ENCODE peak calls at places on chromosomes 1 and 21, in six cellular contexts. A, N, T, L, E and Z are unnamed samples.

GRCh38 chr1:47184090-47184735 is 5.6 kb downstream of the PDZK1IP1 start:
- DNase-seq in N (no peak), T (no peak), A (no peak), L (no peak), E (no peak), Z (no peak)

GRCh38 chr1:233617025-233617424 is 3.1 kb downstream of the KCNK1 start:
- DNase-seq in A (no peak), T (no peak), L (no peak), N (no peak), E (no peak), Z (no peak)

GRCh38 chr1:47434051-47434842 is 3.6 kb upstream of the FOXD2 start:
- DNase-seq in T (peak; percentile 77), A (no peak), L (no peak), E (no peak), N (no peak), Z (no peak)

GRCh38 chr1:19619697-19620384 is 24.3 kb upstream of the NBL1 start:
- DNase-seq in N (no peak), A (no peak), L (no peak), T (no peak), E (no peak), Z (peak; percentile 49)

GRCh38 chr1:6459850-6460265 is 6.1 kb downstream of the TNFRSF25 start:
- DNase-seq in A (no peak), L (peak; percentile 70), T (no peak), E (no peak), N (peak; percentile 54), Z (peak; percentile 50)

GRCh38 chr1:240602189-240602588 is 9.8 kb downstream of the GREM2 start:
- DNase-seq in A (no peak), E (no peak), N (no peak), L (no peak), T (peak; percentile 20), Z (no peak)

GRCh38 chr1:179447489-179447888 is 81.7 kb downstream of the AXDND1 start:
- DNase-seq in T (peak; percentile 6), L (no peak), N (no peak), E (peak; percentile 14), A (peak; percentile 30), Z (peak; percentile 40)

GRCh38 chr1:29179641-29180184 is 2.0 kb downstream of the SRSF4 start:
- DNase-seq in L (no peak), N (no peak), E (no peak), A (no peak), T (peak; percentile 24), Z (no peak)

GRCh38 chr1:46198026-46198826 is at the start of gene POMGNT1:
- DNase-seq in E (peak; percentile 97), L (peak; percentile 56), A (peak; percentile 64), N (peak; percentile 74), T (peak; percentile 71), Z (peak; percentile 98)

GRCh38 chr1:18341291-18342058 is 139.3 kb upstream of the KLHDC7A start:
- DNase-seq in N (no peak), E (no peak), L (no peak), T (no peak), A (no peak), Z (no peak)

GRCh38 chr21:35350965-35351364 is 301.9 kb upstream of the RUNX1 start:
- DNase-seq in N (no peak), E (no peak), T (peak; percentile 39), L (no peak), A (no peak), Z (no peak)

GRCh38 chr1:21955474-21956281 is 18.6 kb upstream of the HSPG2 start:
- DNase-seq in A (no peak), N (no peak), E (no peak), L (no peak), T (no peak), Z (no peak)